ENCODE peak calls at places on chromosome 16, in nine cellular contexts. F, X, Q, G, H, Z, N, I and J are unnamed samples.

GRCh38 chr16:982152-983043 is 828 bp downstream of the SOX8 start:
- DNase-seq in F (no peak), X (no peak), Q (peak), G (no peak), H (no peak), Z (no peak), N (no peak), I (no peak), J (no peak)

GRCh38 chr16:526181-527014 is 1.1 kb upstream of the CAPN15 start:
- DNase-seq in F (no peak), X (peak), Q (peak), G (peak), H (no peak), Z (no peak), N (no peak), I (peak), J (no peak)

GRCh38 chr16:87765473-87765775 is 362 bp downstream of the KLHDC4 start:
- DNase-seq in F (peak), X (no peak), Q (no peak), G (no peak), H (no peak), Z (no peak), N (no peak), I (no peak), J (no peak)

GRCh38 chr16:2244301-2244700 is 7.1 kb downstream of the ECI1 start:
- DNase-seq in F (no peak), X (no peak), Q (peak), G (no peak), H (no peak), Z (no peak), N (no peak), I (no peak), J (no peak)

GRCh38 chr16:85104821-85105391 is 7.4 kb downstream of the CIBAR2 start:
- DNase-seq in F (peak), X (no peak), Q (no peak), G (no peak), H (no peak), Z (peak), N (no peak), I (no peak), J (no peak)

GRCh38 chr16:70686376-70687171 is 721 bp upstream of the MTSS2 start:
- DNase-seq in F (no peak), X (no peak), Q (no peak), G (no peak), H (no peak), Z (no peak), N (no peak), I (no peak), J (no peak)

GRCh38 chr16:57590654-57591085 is 37.8 kb upstream of the ADGRG1 start:
- DNase-seq in F (no peak), X (peak), Q (no peak), G (peak), H (no peak), Z (no peak), N (no peak), I (no peak), J (no peak)

GRCh38 chr16:865026-865425 is 64.5 kb upstream of the GNG13 start:
- DNase-seq in F (no peak), X (no peak), Q (no peak), G (no peak), H (no peak), Z (no peak), N (no peak), I (no peak), J (no peak)

GRCh38 chr16:17803625-17804410 is 333.1 kb upstream of the XYLT1 start:
- DNase-seq in F (no peak), X (peak), Q (no peak), G (no peak), H (no peak), Z (no peak), N (no peak), I (no peak), J (no peak)

GRCh38 chr16:730666-731509 is 4.0 kb downstream of the HAGHL start:
- DNase-seq in F (no peak), X (no peak), Q (no peak), G (no peak), H (no peak), Z (no peak), N (no peak), I (no peak), J (no peak)

GRCh38 chr16:17177968-17178880 is 292.5 kb downstream of the XYLT1 start:
- DNase-seq in F (no peak), X (peak), Q (no peak), G (no peak), H (no peak), Z (no peak), N (no peak), I (no peak), J (no peak)

GRCh38 chr16:62256406-62256805 is 220.2 kb upstream of the CDH8 start:
- DNase-seq in F (no peak), X (no peak), Q (no peak), G (peak), H (no peak), Z (no peak), N (no peak), I (no peak), J (no peak)

GRCh38 chr16:19179890-19180490 is 11.9 kb downstream of the SYT17 start:
- DNase-seq in F (peak), X (peak), Q (peak), G (peak), H (peak), Z (no peak), N (peak), I (no peak), J (no peak)

GRCh38 chr16:57324649-57325223 is 33.8 kb upstream of the CCL22 start:
- DNase-seq in F (no peak), X (no peak), Q (no peak), G (no peak), H (no peak), Z (no peak), N (no peak), I (no peak), J (no peak)

GRCh38 chr16:11272921-11273720 is at the start of gene PRM3:
- DNase-seq in F (no peak), X (no peak), Q (no peak), G (no peak), H (no peak), Z (no peak), N (no peak), I (no peak), J (no peak)

GRCh38 chr16:24116989-24117388 is 139.1 kb upstream of the CACNG3 start:
- DNase-seq in F (no peak), X (no peak), Q (no peak), G (no peak), H (no peak), Z (no peak), N (no peak), I (no peak), J (no peak)

GRCh38 chr16:77780378-77780837 is 8.0 kb upstream of the VAT1L start:
- DNase-seq in F (no peak), X (peak), Q (no peak), G (peak), H (no peak), Z (no peak), N (no peak), I (no peak), J (no peak)

GRCh38 chr16:10736926-10737625 is 6.6 kb upstream of the NUBP1 start:
- DNase-seq in F (peak), X (peak), Q (peak), G (peak), H (no peak), Z (peak), N (peak), I (peak), J (peak)

GRCh38 chr16:85136213-85136704 is 24.0 kb upstream of the CIBAR2 start:
- DNase-seq in F (peak), X (no peak), Q (peak), G (no peak), H (no peak), Z (peak), N (no peak), I (peak), J (no peak)

GRCh38 chr16:82641336-82641984 is 14.7 kb downstream of the CDH13 start:
- DNase-seq in F (no peak), X (peak), Q (no peak), G (peak), H (no peak), Z (no peak), N (no peak), I (no peak), J (no peak)

GRCh38 chr16:76265434-76266045 is 11.7 kb upstream of the CNTNAP4 start:
- DNase-seq in F (peak), X (no peak), Q (peak), G (peak), H (no peak), Z (no peak), N (no peak), I (no peak), J (no peak)

GRCh38 chr16:29974291-29975133 is 844 bp downstream of the TAOK2 start:
- DNase-seq in F (peak), X (no peak), Q (no peak), G (no peak), H (no peak), Z (no peak), N (peak), I (no peak), J (no peak)

GRCh38 chr16:718389-718788 is 2.6 kb upstream of the ANTKMT start:
- DNase-seq in F (no peak), X (no peak), Q (no peak), G (no peak), H (no peak), Z (no peak), N (no peak), I (no peak), J (no peak)

GRCh38 chr16:53510704-53511070 is 7.7 kb upstream of the AKTIP start:
- DNase-seq in F (no peak), X (no peak), Q (no peak), G (no peak), H (no peak), Z (no peak), N (no peak), I (peak), J (no peak)

GRCh38 chr16:30557397-30557949 is 701 bp downstream of the ZNF764 start:
- DNase-seq in F (peak), X (no peak), Q (no peak), G (no peak), H (no peak), Z (no peak), N (peak), I (no peak), J (no peak)

GRCh38 chr16:50747206-50747956 is 5.5 kb downstream of the CYLD start:
- DNase-seq in F (peak), X (no peak), Q (no peak), G (peak), H (no peak), Z (peak), N (no peak), I (no peak), J (no peak)

GRCh38 chr16:85697441-85697840 is 8.7 kb upstream of the GINS2 start:
- DNase-seq in F (no peak), X (no peak), Q (no peak), G (peak), H (no peak), Z (no peak), N (no peak), I (no peak), J (no peak)

GRCh38 chr16:472199-472504 is 46.7 kb downstream of the RAB11FIP3 start:
- DNase-seq in F (no peak), X (no peak), Q (no peak), G (no peak), H (no peak), Z (no peak), N (no peak), I (no peak), J (no peak)

GRCh38 chr16:35552763-35553162 is 2093.4 kb downstream of the TP53TG3F start:
- DNase-seq in F (no peak), X (no peak), Q (no peak), G (no peak), H (no peak), Z (no peak), N (no peak), I (no peak), J (no peak)

GRCh38 chr16:79573881-79574280 is 26.7 kb downstream of the MAF start:
- DNase-seq in F (no peak), X (no peak), Q (no peak), G (no peak), H (no peak), Z (no peak), N (no peak), I (no peak), J (no peak)

GRCh38 chr16:4052801-4053662 is 63.2 kb downstream of the ADCY9 start:
- DNase-seq in F (no peak), X (peak), Q (no peak), G (peak), H (no peak), Z (no peak), N (no peak), I (peak), J (no peak)

GRCh38 chr16:88398170-88398873 is 15.6 kb downstream of the ZNF469 start:
- DNase-seq in F (no peak), X (no peak), Q (no peak), G (no peak), H (no peak), Z (no peak), N (no peak), I (no peak), J (no peak)

GRCh38 chr16:9854665-9855064 is 327.6 kb downstream of the GRIN2A start:
- DNase-seq in F (no peak), X (peak), Q (no peak), G (peak), H (no peak), Z (no peak), N (no peak), I (no peak), J (no peak)

GRCh38 chr16:88769617-88770458 is 15.2 kb downstream of the PIEZO1 start:
- DNase-seq in F (peak), X (no peak), Q (peak), G (peak), H (peak), Z (no peak), N (peak), I (peak), J (no peak)

GRCh38 chr16:17578921-17579876 is 108.4 kb upstream of the XYLT1 start:
- DNase-seq in F (peak), X (peak), Q (peak), G (peak), H (no peak), Z (peak), N (peak), I (peak), J (no peak)

GRCh38 chr16:76639685-76640289 is 362.6 kb downstream of the CNTNAP4 start:
- DNase-seq in F (no peak), X (no peak), Q (peak), G (peak), H (no peak), Z (no peak), N (no peak), I (no peak), J (no peak)

GRCh38 chr16:81445143-81445922 is 725 bp downstream of the CMIP start:
- DNase-seq in F (peak), X (peak), Q (peak), G (no peak), H (peak), Z (no peak), N (peak), I (no peak), J (no peak)
- TF ChIP-seq CTCF in F (peak), X (peak), Q (no peak), G (peak), H (no peak), Z (peak), N (no peak), I (no peak), J (no peak)

GRCh38 chr16:67028167-67028554 is 788 bp upstream of the CBFB start:
- DNase-seq in F (no peak), X (no peak), Q (no peak), G (no peak), H (no peak), Z (no peak), N (no peak), I (no peak), J (no peak)

GRCh38 chr16:67030221-67030962 is 1.4 kb downstream of the CBFB start:
- DNase-seq in F (no peak), X (no peak), Q (no peak), G (no peak), H (no peak), Z (no peak), N (no peak), I (peak), J (no peak)

GRCh38 chr16:67029249-67030096 is 524 bp downstream of the CBFB start:
- DNase-seq in F (peak), X (peak), Q (peak), G (peak), H (peak), Z (no peak), N (peak), I (peak), J (peak)

GRCh38 chr16:67027046-67027445 is 1.9 kb upstream of the CBFB start:
- DNase-seq in F (no peak), X (no peak), Q (no peak), G (no peak), H (no peak), Z (no peak), N (no peak), I (peak), J (no peak)

DNA sequence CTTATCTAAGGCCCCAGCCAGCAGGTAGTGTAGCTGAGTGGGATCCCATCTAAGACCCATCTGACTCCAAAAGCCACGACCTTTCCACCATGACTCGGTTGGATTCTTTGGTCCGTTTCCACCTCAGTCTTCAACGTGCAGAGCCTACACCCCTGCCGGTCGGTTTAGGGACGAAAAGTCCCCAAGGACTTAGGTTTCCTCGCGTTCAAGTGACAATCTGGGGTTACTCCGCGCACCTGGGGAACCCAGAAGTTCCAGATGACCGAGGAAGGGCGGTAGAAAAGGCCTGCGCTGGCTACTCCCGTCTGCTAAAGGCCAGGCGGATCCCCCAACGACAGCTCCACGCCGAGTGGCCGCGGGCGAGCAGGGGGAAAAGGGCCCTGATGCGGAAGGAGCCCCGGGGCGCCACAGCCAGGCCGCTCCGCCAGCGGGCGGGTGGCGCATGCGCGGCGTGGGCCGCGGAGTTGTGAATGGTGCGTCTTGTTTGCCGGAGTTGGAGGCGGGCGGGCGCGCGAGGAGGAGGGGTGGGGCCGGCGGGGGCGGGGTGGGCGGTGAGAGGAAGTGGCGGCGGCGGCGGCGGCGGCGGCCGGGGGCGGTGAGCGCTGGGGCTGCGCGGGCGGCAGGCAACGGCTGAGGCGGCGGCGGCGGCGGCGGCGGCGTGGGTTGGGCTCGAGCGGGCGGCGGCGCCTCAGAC is at the start of gene CBFB:
- DNase-seq in F (peak), X (peak), Q (peak), G (peak), H (peak), Z (peak), N (peak), I (peak), J (peak)
- TF ChIP-seq CTCF in F (no peak), X (peak), Q (no peak), G (no peak), H (no peak), Z (no peak), N (no peak), I (peak), J (no peak)

DNA sequence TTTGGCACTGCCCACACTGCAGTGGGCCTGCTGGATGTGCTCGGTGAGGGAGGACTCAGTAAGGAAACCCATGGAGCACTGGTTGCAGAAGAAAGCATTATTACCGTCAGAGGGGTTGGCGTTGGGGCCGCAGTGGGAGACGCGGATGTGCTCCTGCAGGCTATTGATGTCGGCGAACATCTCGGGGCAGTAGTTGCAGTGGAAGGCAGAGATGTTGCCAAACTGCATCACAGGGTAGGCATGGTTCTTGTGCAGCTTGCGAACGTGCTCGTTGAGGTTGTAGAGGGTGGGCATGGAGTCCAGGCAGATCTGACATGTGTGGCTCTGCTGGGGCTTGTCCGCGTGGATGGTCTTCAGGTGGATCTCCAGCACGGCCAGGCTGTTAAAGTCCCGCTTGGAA is 218.4 kb downstream of the ZNF423 start:
- DNase-seq in F (no peak), X (no peak), Q (no peak), G (no peak), H (no peak), Z (no peak), N (no peak), I (no peak), J (no peak)
- TF ChIP-seq CTCF in F (no peak), X (no peak), Q (no peak), G (no peak), H (no peak), Z (no peak), N (no peak), I (no peak), J (no peak)

GRCh38 chr16:66273036-66273435 is 93.5 kb upstream of the CDH5 start:
- DNase-seq in F (no peak), X (no peak), Q (no peak), G (no peak), H (no peak), Z (no peak), N (no peak), I (peak), J (no peak)

GRCh38 chr16:66272461-66272860 is 94.0 kb upstream of the CDH5 start:
- DNase-seq in F (no peak), X (no peak), Q (no peak), G (no peak), H (no peak), Z (no peak), N (no peak), I (peak), J (no peak)

GRCh38 chr16:66275795-66276428 is 90.6 kb upstream of the CDH5 start:
- DNase-seq in F (peak), X (peak), Q (peak), G (peak), H (no peak), Z (no peak), N (no peak), I (no peak), J (peak)

GRCh38 chr16:66273644-66274334 is 92.7 kb upstream of the CDH5 start:
- DNase-seq in F (no peak), X (peak), Q (no peak), G (peak), H (no peak), Z (no peak), N (no peak), I (peak), J (peak)

DNA sequence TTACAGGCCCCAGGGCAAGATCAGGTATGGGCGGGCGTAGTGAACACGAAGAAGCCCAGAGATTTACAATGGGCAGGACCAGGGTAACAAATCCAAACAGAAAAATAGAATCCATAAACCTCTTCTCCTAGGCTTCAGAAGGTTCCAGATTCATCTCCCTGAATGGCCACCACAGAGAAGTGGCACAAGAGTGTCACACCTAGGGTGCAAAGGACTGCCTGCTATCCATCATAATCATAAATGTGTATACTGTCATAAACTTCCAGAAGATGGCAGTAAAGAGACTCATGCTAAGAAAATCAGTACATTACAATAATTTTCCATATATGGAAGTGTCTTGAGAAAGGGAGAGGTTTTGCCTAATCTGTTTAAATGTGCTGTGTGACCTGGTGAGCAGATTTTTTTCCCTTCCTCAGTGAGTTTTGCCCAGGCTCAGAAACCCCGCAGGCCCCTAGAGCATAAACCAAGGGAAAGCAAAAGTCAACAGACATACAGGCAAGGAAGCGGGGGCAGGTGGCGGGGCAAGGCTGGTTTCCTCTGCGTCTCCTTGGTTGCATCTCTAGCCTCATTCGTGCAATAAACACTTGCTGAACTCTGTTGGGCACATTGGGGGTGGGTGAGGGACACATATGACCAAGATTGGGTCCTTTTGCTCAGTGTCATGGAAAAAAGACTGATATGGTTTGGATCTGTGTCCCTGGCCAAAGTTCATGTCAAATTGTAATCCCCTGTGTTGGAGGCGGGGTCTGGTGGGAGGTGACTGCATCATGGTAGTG is 92.0 kb upstream of the CDH5 start:
- DNase-seq in F (no peak), X (peak), Q (no peak), G (peak), H (no peak), Z (no peak), N (no peak), I (no peak), J (peak)
- TF ChIP-seq CTCF in F (no peak), X (peak), Q (no peak), G (peak), H (no peak), Z (peak), N (no peak), I (no peak), J (no peak)

GRCh38 chr16:67807148-67807682 is 526 bp downstream of the TSNAXIP1 start:
- DNase-seq in F (no peak), X (no peak), Q (no peak), G (no peak), H (no peak), Z (no peak), N (no peak), I (no peak), J (no peak)
- TF ChIP-seq CTCF in F (no peak), X (peak), Q (no peak), G (no peak), H (no peak), Z (peak), N (peak), I (no peak), J (no peak)